ENCODE peak calls at places on chromosomes 12 and 14, in six cellular contexts. A is AG04450; V is uterus; C is CD4-positive, CD25-positive, alpha-beta regulatory T cell; Y is neuronal stem cell; K is mucosa of descending colon. D is an unnamed sample.
A peak's percentile ranks its signal among the peaks of the same experiment; 100 is the strongest.

GRCh38 chr12:126767334-126767733 is 1499.6 kb upstream of the TMEM132C start:
- DNase-seq in A (no peak), V (no peak), C (no peak), Y (no peak), K (no peak), D (no peak)

GRCh38 chr12:16828891-16829290 is 222.9 kb upstream of the LMO3 start:
- DNase-seq in A (no peak), V (no peak), C (no peak), Y (no peak), K (no peak), D (no peak)

GRCh38 chr12:78275886-78276285 is 445.2 kb downstream of the NAV3 start:
- DNase-seq in A (no peak), V (no peak), C (no peak), Y (no peak), K (no peak), D (no peak)

GRCh38 chr12:56190695-56191155 is 1.4 kb upstream of the SMARCC2 start:
- DNase-seq in A (no peak), V (no peak), C (no peak), Y (peak; percentile 15), K (no peak), D (no peak)

GRCh38 chr14:103705524-103706284 is 9.5 kb downstream of the XRCC3 start:
- DNase-seq in A (no peak), V (no peak), C (no peak), Y (no peak), K (no peak), D (peak; percentile 44)

GRCh38 chr14:38184132-38184531 is 23.6 kb upstream of the SSTR1 start:
- DNase-seq in A (no peak), V (no peak), C (no peak), Y (no peak), K (no peak), D (no peak)

GRCh38 chr12:98973395-98973794 is 328.3 kb downstream of the APAF1 start:
- DNase-seq in A (no peak), V (no peak), C (no peak), Y (no peak), K (no peak), D (no peak)

GRCh38 chr14:66638688-66639087 is 130.7 kb downstream of the GPHN start:
- DNase-seq in A (no peak), V (no peak), C (no peak), Y (no peak), K (no peak), D (no peak)

GRCh38 chr12:3365416-3366385 is 125.3 kb upstream of the PRMT8 start:
- DNase-seq in A (no peak), V (no peak), C (no peak), Y (peak; percentile 39), K (peak; percentile 15), D (no peak)

GRCh38 chr14:96173646-96174475 is 30.8 kb upstream of the BDKRB2 start:
- DNase-seq in A (no peak), V (no peak), C (no peak), Y (no peak), K (no peak), D (no peak)

GRCh38 chr12:124392271-124392990 is 97.5 kb downstream of the RFLNA start:
- DNase-seq in A (no peak), V (no peak), C (no peak), Y (no peak), K (peak; percentile 45), D (no peak)

GRCh38 chr12:119659289-119659897 is 8.5 kb upstream of the PRKAB1 start:
- DNase-seq in A (no peak), V (no peak), C (peak; percentile 36), Y (peak; percentile 35), K (peak; percentile 70), D (no peak)

GRCh38 chr14:104871145-104871655 is 6.1 kb downstream of the CEP170B start:
- DNase-seq in A (no peak), V (no peak), C (no peak), Y (no peak), K (no peak), D (no peak)

GRCh38 chr14:60003991-60004390 is 84.0 kb downstream of the LRRC9 start:
- DNase-seq in A (no peak), V (no peak), C (no peak), Y (no peak), K (no peak), D (no peak)

GRCh38 chr12:103801709-103802585 is 39.1 kb downstream of the NT5DC3 start:
- DNase-seq in A (no peak), V (peak; percentile 39), C (no peak), Y (no peak), K (no peak), D (no peak)

GRCh38 chr14:87874676-87875075 is 118.3 kb downstream of the GALC start:
- DNase-seq in A (no peak), V (no peak), C (no peak), Y (no peak), K (no peak), D (no peak)

GRCh38 chr14:36207500-36207899 is 31.0 kb upstream of the PTCSC3 start:
- DNase-seq in A (no peak), V (no peak), C (no peak), Y (no peak), K (no peak), D (no peak)

GRCh38 chr12:49922349-49923034 is 18.8 kb upstream of the FAIM2 start:
- DNase-seq in A (no peak), V (peak; percentile 46), C (no peak), Y (no peak), K (no peak), D (peak; percentile 75)

GRCh38 chr12:5514545-5514944 is 82.6 kb downstream of the NTF3 start:
- DNase-seq in A (no peak), V (no peak), C (no peak), Y (no peak), K (no peak), D (no peak)

GRCh38 chr12:123097521-123098084 is 53.3 kb downstream of the PITPNM2 start:
- DNase-seq in A (no peak), V (peak; percentile 45), C (no peak), Y (no peak), K (no peak), D (no peak)

GRCh38 chr14:31752867-31753661 is 191.9 kb downstream of the NUBPL start:
- DNase-seq in A (no peak), V (no peak), C (no peak), Y (no peak), K (no peak), D (no peak)

GRCh38 chr14:31745741-31746140 is 184.5 kb downstream of the NUBPL start:
- DNase-seq in A (no peak), V (no peak), C (no peak), Y (no peak), K (no peak), D (no peak)

GRCh38 chr14:31746326-31746725 is 185.1 kb downstream of the NUBPL start:
- DNase-seq in A (no peak), V (no peak), C (no peak), Y (no peak), K (no peak), D (no peak)

DNA sequence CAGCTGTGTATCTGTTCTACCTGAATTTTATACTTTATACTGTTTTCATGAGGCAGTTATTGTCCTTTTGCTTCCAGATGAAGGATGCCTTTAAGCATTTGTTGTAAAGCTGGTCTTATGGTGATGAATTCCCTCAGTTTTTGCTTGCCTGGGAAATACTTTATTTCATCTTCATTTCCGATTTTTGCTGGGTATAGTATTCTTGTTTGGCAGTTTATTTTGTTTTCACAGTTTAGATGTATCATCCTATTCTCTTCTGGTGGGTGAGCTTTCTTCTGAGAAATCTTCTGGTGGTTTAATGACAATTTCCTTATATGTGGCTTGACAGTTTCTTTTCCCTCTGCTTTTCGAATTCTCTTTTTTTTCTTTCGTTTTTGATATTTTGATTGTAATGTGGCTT is 188.1 kb downstream of the NUBPL start:
- DNase-seq in A (no peak), V (no peak), C (no peak), Y (no peak), K (no peak), D (no peak)
- H3K9me3 ChIP-seq in A (peaks cover 6% of the 10 kb centered on the region), V (peaks cover 32% of the 10 kb centered on the region), C (peaks cover 27% of the 10 kb centered on the region), Y (peaks cover 4% of the 10 kb centered on the region), K (peaks cover 35% of the 10 kb centered on the region), D (peaks cover 3% of the 10 kb centered on the region)

DNA sequence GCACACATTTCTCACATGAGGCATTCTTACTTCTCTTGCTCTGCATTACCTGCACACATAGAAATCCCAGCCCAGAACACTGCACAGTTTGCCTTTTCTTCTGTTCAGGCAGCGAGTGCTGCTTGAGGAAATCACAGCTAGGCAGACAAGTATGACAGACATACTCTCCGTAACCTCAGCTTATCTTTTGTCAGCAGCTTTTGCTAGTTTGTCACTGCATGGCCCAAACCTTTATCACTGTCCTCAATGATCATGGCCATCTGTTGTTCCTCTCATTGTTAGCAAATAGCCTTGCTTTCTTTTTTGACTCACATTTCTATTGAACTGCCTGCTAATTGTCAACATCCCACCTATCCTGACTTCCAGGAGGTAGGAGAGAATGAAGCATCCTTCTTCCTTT is 5.3 kb downstream of the ZNF10 start:
- DNase-seq in A (no peak), V (no peak), C (no peak), Y (no peak), K (no peak), D (no peak)
- H3K9me3 ChIP-seq in A (peaks cover 18% of the 10 kb centered on the region), V (peaks cover 61% of the 10 kb centered on the region), C (peaks cover 82% of the 10 kb centered on the region), Y (peaks cover 52% of the 10 kb centered on the region), K (peaks cover 88% of the 10 kb centered on the region), D (peaks cover 30% of the 10 kb centered on the region)

GRCh38 chr14:101858791-101859537 is 97.5 kb downstream of the PPP2R5C start:
- DNase-seq in A (no peak), V (no peak), C (no peak), Y (no peak), K (no peak), D (no peak)
- H3K9me3 ChIP-seq in A (no peaks in the 10 kb centered on the region), V (no peaks in the 10 kb centered on the region), C (no peaks in the 10 kb centered on the region), Y (peaks cover 2% of the 10 kb centered on the region), K (no peaks in the 10 kb centered on the region), D (no peaks in the 10 kb centered on the region)

DNA sequence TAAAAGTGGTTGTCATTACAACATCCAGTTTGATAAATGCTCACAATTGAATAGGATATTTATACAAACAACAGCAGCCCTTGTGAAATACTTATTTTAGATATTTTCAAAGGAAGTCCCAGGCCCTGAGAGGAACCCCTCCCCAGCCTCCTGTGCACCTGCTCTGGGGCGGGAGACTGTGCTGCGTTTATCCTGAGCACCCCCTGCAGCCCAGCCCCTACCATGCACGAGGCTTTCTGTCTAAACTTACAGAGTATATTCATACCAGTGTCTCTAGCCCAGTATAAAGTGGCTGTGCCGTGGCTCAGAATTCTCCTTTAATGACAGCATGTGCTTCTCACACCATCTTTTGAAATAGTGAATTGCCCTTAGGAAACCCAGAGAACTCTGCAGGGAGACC is 1084.3 kb downstream of the TMEM121 start:
- DNase-seq in A (no peak), V (no peak), C (no peak), Y (no peak), K (no peak), D (no peak)
- H3K9me3 ChIP-seq in A (peaks cover 37% of the 10 kb centered on the region), V (no peaks in the 10 kb centered on the region), C (no peaks in the 10 kb centered on the region), Y (peaks cover 39% of the 10 kb centered on the region), K (no peaks in the 10 kb centered on the region), D (no peaks in the 10 kb centered on the region)

GRCh38 chr12:34393821-34394150 is 371.5 kb downstream of the ALG10 start:
- DNase-seq in A (no peak), V (no peak), C (no peak), Y (no peak), K (no peak), D (peak; percentile 19)
- H3K9me3 ChIP-seq in A (peaks cover 100% of the 10 kb centered on the region), V (no peaks in the 10 kb centered on the region), C (peaks cover 2% of the 10 kb centered on the region), Y (peaks cover 94% of the 10 kb centered on the region), K (peaks cover 100% of the 10 kb centered on the region), D (peaks cover 4% of the 10 kb centered on the region)

D was measured in aorta.